ENCODE peak calls at places on chromosomes 2 and 18, in six cellular contexts. A, Y, F, M, H and N are unnamed samples.

GRCh38 chr18:76426738-76427305 is 68.2 kb downstream of the ZNF516 start:
- DNase-seq in H (no peak), F (no peak), M (no peak), Y (no peak), A (peak; percentile 39), N (no peak)

GRCh38 chr18:49301608-49302007 is 158.8 kb downstream of the DYM start:
- DNase-seq in F (no peak), Y (no peak), A (no peak), H (no peak), M (no peak), N (no peak)

GRCh38 chr2:141508806-141509595 is 621.8 kb downstream of the LRP1B start:
- DNase-seq in F (no peak), Y (no peak), M (no peak), A (no peak), H (no peak), N (no peak)

GRCh38 chr2:181157326-181157725 is 176.9 kb downstream of the UBE2E3 start:
- DNase-seq in M (no peak), F (no peak), Y (no peak), A (no peak), H (no peak), N (no peak)

GRCh38 chr2:17621781-17622180 is 81.3 kb downstream of the VSNL1 start:
- DNase-seq in H (no peak), M (no peak), A (peak; percentile 77), F (no peak), Y (no peak), N (no peak)

GRCh38 chr2:24899361-24899760 is 20.7 kb downstream of the ADCY3 start:
- DNase-seq in H (no peak), M (no peak), F (no peak), Y (no peak), A (no peak), N (no peak)

GRCh38 chr2:222436040-222436413 is 11.7 kb downstream of the SGPP2 start:
- DNase-seq in M (no peak), A (no peak), H (no peak), Y (no peak), F (no peak), N (no peak)

GRCh38 chr2:137255990-137256389 is 490.6 kb downstream of the THSD7B start:
- DNase-seq in Y (no peak), F (no peak), A (peak; percentile 42), M (no peak), H (peak; percentile 12), N (no peak)

GRCh38 chr2:96397756-96398525 is 62.4 kb downstream of the NCAPH start:
- DNase-seq in M (no peak), Y (no peak), H (no peak), A (no peak), F (no peak), N (no peak)

GRCh38 chr2:136191041-136191440 is 73.1 kb upstream of the CXCR4 start:
- DNase-seq in H (no peak), M (no peak), F (no peak), A (no peak), Y (no peak), N (no peak)

GRCh38 chr2:200484934-200485333 is 24.9 kb downstream of the KCTD18 start:
- DNase-seq in F (no peak), M (no peak), H (no peak), Y (no peak), A (no peak), N (no peak)